ENCODE peak calls at places on chromosome 15, in eight cellular contexts. U is nephron progenitor cell; S is CD4-positive, alpha-beta T cell; Z is sigmoid colon; Y is SK-N-SH; C is Caco-2; L is PC-9; E is omental fat pad. T is an unnamed sample.

GRCh38 chr15:88179562-88179961 is 77.0 kb downstream of the NTRK3 start:
- DNase-seq in U (no peak), S (no peak), Z (no peak), Y (no peak), C (no peak), L (no peak), E (no peak), T (no peak)

GRCh38 chr15:45023659-45024320 is 795 bp downstream of the SORD start:
- DNase-seq in U (no peak), S (no peak), Z (no peak), Y (peak; percentile 16), C (no peak), L (peak; percentile 33), E (no peak), T (no peak)

GRCh38 chr15:54066403-54066802 is 88.2 kb downstream of the UNC13C start:
- DNase-seq in U (no peak), S (no peak), Z (no peak), Y (no peak), C (no peak), L (no peak), E (no peak), T (no peak)

GRCh38 chr15:80202641-80203360 is 49.2 kb downstream of the CTXND1 start:
- DNase-seq in U (no peak), S (no peak), Z (no peak), Y (no peak), C (no peak), L (peak; percentile 39), E (no peak), T (no peak)

GRCh38 chr15:61367953-61368352 is 138.9 kb upstream of the RORA start:
- DNase-seq in U (no peak), S (no peak), Z (no peak), Y (no peak), C (no peak), L (no peak), E (no peak), T (no peak)

GRCh38 chr15:48784756-48785155 is 26.1 kb downstream of the CEP152 start:
- DNase-seq in U (no peak), S (no peak), Z (no peak), Y (no peak), C (no peak), L (no peak), E (no peak), T (no peak)

GRCh38 chr15:46710561-46710960 is 1006.7 kb upstream of the SEMA6D start:
- DNase-seq in U (no peak), S (no peak), Z (no peak), Y (no peak), C (no peak), L (no peak), E (no peak), T (no peak)

GRCh38 chr15:88012233-88012632 is 244.3 kb downstream of the NTRK3 start:
- DNase-seq in U (no peak), S (no peak), Z (no peak), Y (no peak), C (no peak), L (no peak), E (no peak), T (no peak)

GRCh38 chr15:47711654-47712053 is 5.7 kb upstream of the SEMA6D start:
- DNase-seq in U (no peak), S (no peak), Z (no peak), Y (peak; percentile 38), C (no peak), L (no peak), E (no peak), T (no peak)

GRCh38 chr15:78640840-78641733 is at the start of gene CHRNB4:
- DNase-seq in U (peak; percentile 92), S (no peak), Z (no peak), Y (peak; percentile 94), C (no peak), L (peak; percentile 52), E (no peak), T (peak; percentile 71)

GRCh38 chr15:63915888-63916731 is 82.4 kb upstream of the HERC1 start:
- DNase-seq in U (peak; percentile 44), S (no peak), Z (no peak), Y (peak; percentile 51), C (no peak), L (no peak), E (no peak), T (no peak)

GRCh38 chr15:46131876-46132275 is 497.0 kb downstream of the SQOR start:
- DNase-seq in U (no peak), S (no peak), Z (no peak), Y (no peak), C (no peak), L (no peak), E (no peak), T (no peak)

DNA sequence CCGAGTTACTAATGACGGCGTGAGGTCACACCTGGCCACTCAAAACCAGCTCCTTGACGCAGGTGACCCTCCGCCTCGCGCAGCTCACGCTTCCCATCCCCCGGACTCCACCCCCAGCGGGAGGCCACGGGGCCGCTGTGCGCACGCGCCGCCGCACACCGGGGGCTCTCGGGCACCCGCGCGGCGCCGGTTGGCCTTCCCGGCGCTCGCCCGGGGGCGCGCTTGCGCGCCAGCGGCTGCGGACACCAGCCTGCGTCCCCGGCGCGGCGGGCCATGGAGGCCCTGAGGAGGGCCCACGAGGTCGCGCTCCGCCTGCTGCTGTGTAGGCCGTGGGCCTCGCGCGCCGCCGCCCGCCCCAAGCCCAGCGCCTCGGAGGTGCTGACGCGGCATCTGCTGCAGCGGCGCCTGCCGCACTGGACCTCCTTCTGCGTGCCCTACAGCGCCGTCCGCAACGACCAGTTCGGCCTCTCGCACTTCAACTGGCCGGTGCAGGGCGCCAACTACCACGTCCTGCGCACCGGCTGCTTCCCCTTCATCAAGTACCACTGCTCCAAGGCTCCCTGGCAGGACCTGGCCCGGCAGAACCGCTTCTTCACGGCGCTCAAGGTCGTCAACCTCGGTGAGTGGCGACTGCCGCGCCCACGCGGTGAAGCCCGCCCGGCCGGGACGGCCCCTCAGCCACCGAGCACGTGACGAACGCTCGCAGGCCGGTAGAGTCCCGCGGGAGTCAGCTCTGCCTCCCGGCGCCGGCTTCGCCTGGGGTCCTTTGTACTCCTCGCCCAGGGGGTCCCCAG is at the start of gene C15orf61:
- DNase-seq in U (peak; percentile 80), S (peak; percentile 70), Z (peak; percentile 92), Y (peak; percentile 97), C (peak; percentile 93), L (peak; percentile 69), E (peak; percentile 40), T (peak; percentile 76)
- TF ChIP-seq CTCF in U (no peak), S (no peak), Z (no peak), Y (peak; percentile 13), C (no peak), L (no peak), E (no peak), T (no peak)

GRCh38 chr15:100638177-100638730 is 35.9 kb downstream of the ASB7 start:
- DNase-seq in U (no peak), S (no peak), Z (no peak), Y (no peak), C (no peak), L (no peak), E (no peak), T (no peak)

GRCh38 chr15:100642950-100643338 is 40.6 kb downstream of the ASB7 start:
- DNase-seq in U (no peak), S (no peak), Z (no peak), Y (no peak), C (no peak), L (no peak), E (no peak), T (no peak)

DNA sequence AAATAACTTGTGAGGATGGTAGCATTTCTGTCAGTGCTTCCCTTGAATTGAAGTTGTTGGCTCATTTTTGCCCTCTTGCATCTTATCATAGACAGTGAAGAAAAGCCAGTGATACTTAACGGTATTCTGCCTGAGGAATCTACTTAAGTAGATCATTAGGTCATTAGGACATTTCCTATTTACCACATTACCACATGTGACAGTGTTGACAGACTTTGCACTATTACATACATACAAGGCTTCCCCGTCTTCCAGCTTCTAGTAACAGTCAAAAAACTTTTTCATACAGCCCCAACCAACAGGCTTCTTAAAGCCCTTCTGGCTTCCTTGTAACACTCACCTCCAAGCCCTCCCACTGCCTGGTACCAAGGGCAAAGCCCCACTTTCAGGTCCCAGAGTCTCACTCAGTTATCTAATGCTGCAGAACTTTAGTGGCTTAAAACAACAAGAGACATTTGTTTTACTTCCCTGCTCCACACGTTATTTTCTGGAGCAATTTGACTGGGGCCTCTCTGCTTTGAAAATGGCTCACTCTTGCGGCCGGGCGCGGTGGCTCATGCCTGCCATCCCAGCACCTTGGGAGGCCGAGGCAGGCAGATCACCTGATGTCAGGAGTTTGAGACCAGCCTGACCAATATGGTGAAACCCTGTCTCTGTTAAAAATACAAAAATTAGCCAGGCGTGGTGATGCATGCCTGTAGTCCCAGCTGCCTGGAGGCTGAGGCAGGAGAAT is 40.0 kb downstream of the ASB7 start:
- DNase-seq in U (no peak), S (no peak), Z (no peak), Y (no peak), C (no peak), L (no peak), E (no peak), T (no peak)
- TF ChIP-seq CTCF in U (no peak), S (no peak), Z (no peak), Y (no peak), C (no peak), L (no peak), E (no peak), T (no peak)

DNA sequence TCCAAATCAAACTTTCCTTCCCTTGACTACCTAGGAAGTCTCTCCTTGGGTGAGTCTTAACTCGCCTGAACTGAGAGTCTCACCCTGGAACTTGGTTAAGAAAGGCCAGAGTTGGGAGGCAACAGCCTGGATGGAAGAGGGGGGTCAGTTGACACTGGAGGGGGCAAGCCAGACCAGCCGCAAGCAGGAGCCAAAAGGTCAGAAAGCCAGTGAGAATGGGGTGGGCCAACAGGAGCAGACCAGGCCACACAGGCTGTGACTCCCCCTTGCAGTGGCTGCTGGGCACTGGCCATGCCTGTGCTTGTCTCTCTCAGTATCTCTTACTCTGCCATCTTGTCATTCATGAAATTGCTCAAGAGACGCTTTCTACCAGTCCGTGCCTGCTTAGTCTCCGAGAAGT is 32.9 kb downstream of the CRTC3 start:
- DNase-seq in U (no peak), S (no peak), Z (no peak), Y (no peak), C (no peak), L (no peak), E (no peak), T (no peak)
- TF ChIP-seq CTCF in U (no peak), S (no peak), Z (no peak), Y (no peak), C (no peak), L (no peak), E (no peak), T (no peak)

GRCh38 chr15:41331281-41331680 is 1.1 kb downstream of the OIP5 start:
- DNase-seq in U (no peak), S (no peak), Z (no peak), Y (no peak), C (no peak), L (no peak), E (no peak), T (no peak)

GRCh38 chr15:41334293-41335120 is 1.8 kb downstream of the NUSAP1 start:
- DNase-seq in U (no peak), S (no peak), Z (no peak), Y (no peak), C (no peak), L (no peak), E (no peak), T (no peak)

GRCh38 chr15:41336549-41336948 is 3.9 kb downstream of the NUSAP1 start:
- DNase-seq in U (no peak), S (no peak), Z (no peak), Y (no peak), C (no peak), L (no peak), E (no peak), T (no peak)

GRCh38 chr15:41332788-41333527 is at the start of gene NUSAP1:
- DNase-seq in U (no peak), S (no peak), Z (no peak), Y (no peak), C (no peak), L (no peak), E (no peak), T (peak; percentile 40)

GRCh38 chr15:41331833-41332787 is at the start of gene OIP5:
- DNase-seq in U (peak; percentile 95), S (peak; percentile 94), Z (peak; percentile 99), Y (peak; percentile 96), C (peak; percentile 99), L (peak; percentile 98), E (peak; percentile 90), T (peak; percentile 96)
- TF ChIP-seq CTCF in U (peak; percentile 72), S (peak; percentile 58), Z (peak; percentile 68), Y (peak; percentile 68), C (peak; percentile 82), L (peak; percentile 73), E (peak; percentile 62), T (peak; percentile 75)

T was measured in mesothelial cell of epicardium.